ENCODE peak calls at places on chromosomes 16 and 17, in ten cellular contexts. G, W, E, V, A, D, R, J, Z and C are unnamed samples.

GRCh38 chr17:7282752-7283321 is 1.3 kb downstream of the SLC2A4 start:
- DNase-seq in W (no peak), V (no peak), Z (no peak), D (no peak), G (no peak), E (no peak), R (no peak), A (no peak), J (no peak), C (no peak)

GRCh38 chr16:57720142-57720575 is 15.4 kb upstream of the KATNB1 start:
- DNase-seq in E (peak), J (peak), R (no peak), W (peak), G (peak), A (no peak), V (no peak), D (peak), Z (peak), C (no peak)

GRCh38 chr17:76598004-76598439 is 12.4 kb upstream of the ST6GALNAC2 start:
- DNase-seq in D (no peak), E (no peak), A (no peak), G (no peak), W (no peak), V (no peak), J (no peak), Z (no peak), R (no peak), C (no peak)

GRCh38 chr16:56603589-56603988 is 4.8 kb upstream of the MT2A start:
- DNase-seq in V (no peak), J (no peak), E (peak), G (no peak), W (no peak), D (peak), Z (peak), A (no peak), R (no peak), C (no peak)

GRCh38 chr17:17364338-17364667 is 61.1 kb downstream of the NT5M start:
- DNase-seq in D (no peak), W (no peak), J (no peak), E (no peak), G (no peak), V (peak), Z (no peak), A (no peak), R (no peak), C (no peak)

GRCh38 chr17:3754458-3755334 is 31.0 kb downstream of the HASPIN start:
- DNase-seq in R (no peak), G (no peak), W (peak), V (no peak), A (peak), D (no peak), J (peak), Z (no peak), E (no peak), C (no peak)

GRCh38 chr16:2079991-2080390 is 32.2 kb downstream of the TSC2 start:
- DNase-seq in A (no peak), E (no peak), G (no peak), Z (no peak), R (no peak), D (no peak), J (no peak), W (no peak), V (no peak), C (no peak)

GRCh38 chr16:49116873-49117272 is 164.8 kb downstream of the CBLN1 start:
- DNase-seq in R (no peak), Z (no peak), V (no peak), W (peak), A (no peak), E (no peak), J (no peak), G (no peak), D (no peak), C (no peak)

GRCh38 chr17:5508855-5509254 is 22.5 kb downstream of the MIS12 start:
- DNase-seq in D (peak), Z (peak), V (no peak), R (no peak), E (peak), J (no peak), G (no peak), A (no peak), W (no peak), C (peak)

GRCh38 chr16:89312194-89312593 is 94.7 kb downstream of the ZNF778 start:
- DNase-seq in A (no peak), E (no peak), J (no peak), R (no peak), V (no peak), G (no peak), Z (no peak), W (no peak), D (no peak), C (no peak)

GRCh38 chr16:86566966-86567700 is 504 bp downstream of the FOXC2 start:
- DNase-seq in V (no peak), J (no peak), Z (peak), D (peak), R (no peak), E (peak), W (no peak), G (peak), A (no peak), C (no peak)

GRCh38 chr16:12470311-12471229 is 333.1 kb downstream of the CPPED1 start:
- DNase-seq in E (no peak), A (no peak), Z (peak), V (no peak), W (no peak), G (no peak), R (no peak), D (no peak), J (peak), C (no peak)

GRCh38 chr16:49483651-49484451 is 110.2 kb downstream of the C16orf78 start:
- DNase-seq in R (no peak), W (no peak), A (no peak), D (no peak), G (no peak), V (peak), Z (no peak), J (peak), E (no peak), C (no peak)

GRCh38 chr16:69366431-69366830 is 14.8 kb upstream of the TMED6 start:
- DNase-seq in Z (no peak), E (no peak), D (no peak), V (no peak), A (no peak), W (no peak), G (no peak), R (no peak), J (no peak), C (no peak)

GRCh38 chr16:85927938-85928337 is 29.0 kb downstream of the IRF8 start:
- DNase-seq in G (no peak), W (no peak), D (no peak), A (no peak), Z (no peak), E (no peak), R (no peak), V (no peak), J (no peak), C (no peak)

GRCh38 chr16:82507271-82507670 is 119.5 kb upstream of the CDH13 start:
- DNase-seq in J (no peak), D (no peak), G (no peak), Z (no peak), V (no peak), E (no peak), R (no peak), W (no peak), A (no peak), C (no peak)

GRCh38 chr16:16118337-16118736 is 105.0 kb downstream of the ABCC6 start:
- DNase-seq in A (no peak), E (no peak), G (no peak), Z (peak), W (no peak), D (no peak), R (no peak), J (no peak), V (no peak), C (no peak)

GRCh38 chr16:23967018-23967417 is 131.2 kb downstream of the PRKCB start:
- DNase-seq in Z (no peak), V (no peak), G (no peak), E (no peak), R (no peak), W (no peak), D (no peak), A (no peak), J (no peak), C (no peak)

GRCh38 chr16:56193951-56194726 is 2.9 kb downstream of the GNAO1 start:
- DNase-seq in R (peak), W (peak), Z (peak), G (no peak), D (peak), V (peak), A (peak), E (peak), J (peak), C (peak)

GRCh38 chr16:55048745-55049144 is 118.1 kb downstream of the IRX5 start:
- DNase-seq in D (no peak), W (no peak), G (no peak), R (no peak), A (no peak), V (no peak), E (no peak), Z (no peak), J (no peak), C (no peak)

GRCh38 chr17:18314059-18314730 is 599 bp downstream of the TOP3A start:
- DNase-seq in Z (no peak), G (no peak), J (no peak), D (no peak), R (no peak), W (peak), E (peak), V (no peak), A (no peak), C (no peak)

GRCh38 chr17:38917259-38917658 is 8.2 kb upstream of the LASP1NB start:
- DNase-seq in R (no peak), W (no peak), A (no peak), E (no peak), G (no peak), V (peak), Z (no peak), D (no peak), J (no peak), C (no peak)

GRCh38 chr17:17117923-17118322 is 75.7 kb downstream of the MPRIP start:
- DNase-seq in E (no peak), D (no peak), Z (no peak), J (no peak), G (no peak), R (no peak), W (no peak), V (no peak), A (no peak), C (no peak)

GRCh38 chr17:4986403-4986802 is 1.1 kb downstream of the CAMTA2 start:
- DNase-seq in A (no peak), Z (peak), G (no peak), W (peak), R (no peak), V (no peak), J (no peak), E (no peak), D (no peak), C (no peak)

GRCh38 chr16:24778676-24779075 is 49.2 kb downstream of the TNRC6A start:
- DNase-seq in V (no peak), W (no peak), J (no peak), R (no peak), E (no peak), A (no peak), Z (no peak), D (no peak), G (no peak), C (no peak)

GRCh38 chr16:4515611-4516233 is 22.9 kb downstream of the CDIP1 start:
- DNase-seq in J (no peak), W (no peak), R (no peak), Z (peak), G (no peak), D (no peak), A (no peak), E (peak), V (no peak), C (no peak)

GRCh38 chr16:31265329-31266245 is 5.8 kb downstream of the ITGAM start:
- DNase-seq in W (peak), V (no peak), G (no peak), J (peak), A (no peak), E (peak), D (no peak), R (no peak), Z (no peak), C (no peak)

GRCh38 chr16:1933097-1933661 is 9.8 kb downstream of the MSRB1 start:
- DNase-seq in W (no peak), G (no peak), E (no peak), A (no peak), R (no peak), J (no peak), V (no peak), D (no peak), Z (no peak), C (no peak)

GRCh38 chr17:7883781-7884386 is 4.7 kb upstream of the CHD3 start:
- DNase-seq in E (peak), J (no peak), A (no peak), D (peak), G (no peak), R (no peak), V (no peak), W (no peak), Z (peak), C (no peak)